ENCODE peak calls at places on chromosomes 1 and 21, in six cellular contexts. W is sigmoid colon, B is WTC11, G is cardiac fibroblast, O is upper lobe of right lung, P is WERI-Rb-1. V is an unnamed sample.

GRCh38 chr1:48627467-48627866 is 149.2 kb downstream of the BEND5 start:
- DNase-seq in W (no peak), B (no peak), G (no peak), O (no peak), P (no peak), V (no peak)

GRCh38 chr1:1157426-1157913 is 16.2 kb upstream of the TTLL10 start:
- DNase-seq in W (peak; percentile 96), B (peak; percentile 75), G (peak; percentile 94), O (peak; percentile 95), P (no peak), V (peak; percentile 61)

GRCh38 chr21:18164933-18165332 is 79.7 kb upstream of the CHODL start:
- DNase-seq in W (no peak), B (no peak), G (no peak), O (no peak), P (peak; percentile 9), V (no peak)

GRCh38 chr1:54716299-54717047 is 812 bp downstream of the TTC4 start:
- DNase-seq in W (no peak), B (no peak), G (peak; percentile 33), O (no peak), P (no peak), V (no peak)

GRCh38 chr1:39490596-39491145 is 765 bp upstream of the BMP8A start:
- DNase-seq in W (no peak), B (peak; percentile 45), G (no peak), O (peak; percentile 68), P (peak; percentile 26), V (peak; percentile 42)

GRCh38 chr1:90817399-90817798 is 100.3 kb upstream of the BARHL2 start:
- DNase-seq in W (no peak), B (no peak), G (no peak), O (no peak), P (no peak), V (no peak)

GRCh38 chr1:245715970-245716369 is 561.2 kb downstream of the KIF26B start:
- DNase-seq in W (no peak), B (no peak), G (peak; percentile 72), O (no peak), P (no peak), V (no peak)

GRCh38 chr1:147618077-147618569 is 52.2 kb downstream of the ACP6 start:
- DNase-seq in W (no peak), B (no peak), G (peak; percentile 8), O (no peak), P (no peak), V (no peak)

GRCh38 chr1:248730507-248731335 is 24.8 kb downstream of the LYPD8 start:
- DNase-seq in W (no peak), B (no peak), G (no peak), O (no peak), P (no peak), V (no peak)

GRCh38 chr1:168637350-168637991 is 61.1 kb downstream of the XCL1 start:
- DNase-seq in W (no peak), B (no peak), G (peak; percentile 55), O (no peak), P (no peak), V (no peak)

GRCh38 chr1:160205242-160205973 is at the start of gene PEA15:
- DNase-seq in W (peak; percentile 88), B (peak; percentile 81), G (peak; percentile 80), O (peak; percentile 90), P (peak; percentile 90), V (peak; percentile 83)

GRCh38 chr21:44483288-44484237 is 28.3 kb downstream of the LRRC3 start:
- DNase-seq in W (no peak), B (no peak), G (no peak), O (no peak), P (no peak), V (no peak)

GRCh38 chr21:35414511-35415139 is 365.5 kb upstream of the RUNX1 start:
- DNase-seq in W (no peak), B (no peak), G (no peak), O (no peak), P (no peak), V (no peak)

GRCh38 chr1:7256526-7256925 is 471.3 kb downstream of the CAMTA1 start:
- DNase-seq in W (no peak), B (no peak), G (no peak), O (no peak), P (no peak), V (no peak)

GRCh38 chr1:7727816-7728477 is 43.1 kb upstream of the VAMP3 start:
- DNase-seq in W (no peak), B (peak; percentile 15), G (no peak), O (no peak), P (no peak), V (no peak)

GRCh38 chr21:45081636-45082035 is 7.3 kb downstream of the ADARB1 start:
- DNase-seq in W (peak; percentile 59), B (no peak), G (no peak), O (no peak), P (no peak), V (no peak)

GRCh38 chr1:113391643-113392271 is 1.4 kb downstream of the MAGI3 start:
- DNase-seq in W (no peak), B (no peak), G (no peak), O (no peak), P (peak; percentile 9), V (no peak)

GRCh38 chr1:186239211-186239610 is 135.8 kb downstream of the TPR start:
- DNase-seq in W (no peak), B (no peak), G (no peak), O (no peak), P (no peak), V (no peak)

GRCh38 chr1:205672929-205673328 is 7.4 kb downstream of the SLC45A3 start:
- DNase-seq in W (no peak), B (no peak), G (no peak), O (no peak), P (no peak), V (no peak)

GRCh38 chr1:205670611-205671430 is 9.5 kb downstream of the SLC45A3 start:
- DNase-seq in W (no peak), B (no peak), G (no peak), O (no peak), P (peak; percentile 100), V (no peak)

GRCh38 chr1:205670143-205670431 is 10.2 kb downstream of the SLC45A3 start:
- DNase-seq in W (no peak), B (no peak), G (no peak), O (no peak), P (no peak), V (no peak)

GRCh38 chr1:205675247-205675646 is 5.1 kb downstream of the SLC45A3 start:
- DNase-seq in W (no peak), B (no peak), G (no peak), O (no peak), P (no peak), V (no peak)

DNA sequence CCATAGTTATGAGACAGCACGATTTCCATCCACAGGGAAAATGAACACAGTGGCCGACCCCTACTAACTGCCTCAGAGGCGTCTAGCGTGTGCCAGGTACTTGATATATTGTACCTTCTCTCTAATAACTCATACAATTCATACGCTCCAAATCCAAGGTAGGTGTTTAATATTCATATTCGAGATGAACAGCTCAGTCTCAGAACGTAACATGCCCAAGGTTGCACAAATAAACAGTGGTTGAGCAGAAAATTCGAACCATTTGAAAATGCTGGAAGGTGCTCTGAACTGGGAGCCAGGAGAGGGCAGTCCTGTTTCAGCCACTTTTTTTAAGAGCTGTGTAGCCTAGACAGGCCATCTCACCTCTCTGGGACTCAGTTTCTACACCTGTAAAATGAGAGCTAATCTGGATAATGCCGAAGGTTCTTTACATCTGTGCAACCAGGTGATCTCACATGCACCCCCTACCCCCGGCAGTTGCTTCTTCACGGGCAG is 7.9 kb downstream of the SLC45A3 start:
- DNase-seq in W (no peak), B (no peak), G (no peak), O (no peak), P (no peak), V (no peak)
- TF ChIP-seq CTCF in W (no peak), B (no peak), G (no peak), O (no peak), P (peak; percentile 73), V (no peak)

GRCh38 chr1:21653744-21654100 is 15.4 kb downstream of the RAP1GAP start:
- DNase-seq in W (no peak), B (no peak), G (no peak), O (no peak), P (no peak), V (no peak)

GRCh38 chr1:21657456-21658190 is 11.5 kb downstream of the RAP1GAP start:
- DNase-seq in W (no peak), B (no peak), G (no peak), O (no peak), P (no peak), V (no peak)

GRCh38 chr1:21655259-21655658 is 13.9 kb downstream of the RAP1GAP start:
- DNase-seq in W (no peak), B (no peak), G (no peak), O (no peak), P (no peak), V (no peak)

GRCh38 chr1:21654209-21654608 is 14.9 kb downstream of the RAP1GAP start:
- DNase-seq in W (no peak), B (no peak), G (no peak), O (no peak), P (no peak), V (no peak)

GRCh38 chr1:21655748-21656147 is 13.4 kb downstream of the RAP1GAP start:
- DNase-seq in W (no peak), B (peak; percentile 67), G (no peak), O (peak; percentile 63), P (peak; percentile 65), V (no peak)
- TF ChIP-seq CTCF in W (no peak), B (no peak), G (no peak), O (no peak), P (peak; percentile 65), V (no peak)

DNA sequence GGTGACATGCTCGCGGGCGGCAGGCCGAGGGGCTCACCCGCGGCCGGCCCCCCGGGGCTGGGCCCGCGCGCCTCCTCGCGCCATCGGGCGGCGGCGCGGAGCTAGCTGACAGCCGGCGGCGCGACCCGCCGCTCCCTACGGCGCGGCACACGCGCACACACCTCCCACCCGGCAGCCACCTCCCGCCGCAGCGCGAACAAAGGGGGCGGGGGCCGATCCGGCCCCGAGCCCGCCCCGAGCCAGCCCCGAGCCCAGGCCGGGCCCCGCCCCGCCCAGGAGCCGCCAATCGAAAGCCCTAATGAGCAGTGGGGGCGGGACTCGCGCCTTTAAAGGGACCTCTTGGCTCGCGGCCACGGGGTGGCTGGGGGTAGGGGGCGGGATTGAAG is at the start of gene KIF21B:
- DNase-seq in W (peak; percentile 81), B (peak; percentile 90), G (peak; percentile 52), O (peak; percentile 92), P (peak; percentile 100), V (peak; percentile 92)
- TF ChIP-seq CTCF in W (no peak), B (no peak), G (no peak), O (no peak), P (no peak), V (no peak)

DNA sequence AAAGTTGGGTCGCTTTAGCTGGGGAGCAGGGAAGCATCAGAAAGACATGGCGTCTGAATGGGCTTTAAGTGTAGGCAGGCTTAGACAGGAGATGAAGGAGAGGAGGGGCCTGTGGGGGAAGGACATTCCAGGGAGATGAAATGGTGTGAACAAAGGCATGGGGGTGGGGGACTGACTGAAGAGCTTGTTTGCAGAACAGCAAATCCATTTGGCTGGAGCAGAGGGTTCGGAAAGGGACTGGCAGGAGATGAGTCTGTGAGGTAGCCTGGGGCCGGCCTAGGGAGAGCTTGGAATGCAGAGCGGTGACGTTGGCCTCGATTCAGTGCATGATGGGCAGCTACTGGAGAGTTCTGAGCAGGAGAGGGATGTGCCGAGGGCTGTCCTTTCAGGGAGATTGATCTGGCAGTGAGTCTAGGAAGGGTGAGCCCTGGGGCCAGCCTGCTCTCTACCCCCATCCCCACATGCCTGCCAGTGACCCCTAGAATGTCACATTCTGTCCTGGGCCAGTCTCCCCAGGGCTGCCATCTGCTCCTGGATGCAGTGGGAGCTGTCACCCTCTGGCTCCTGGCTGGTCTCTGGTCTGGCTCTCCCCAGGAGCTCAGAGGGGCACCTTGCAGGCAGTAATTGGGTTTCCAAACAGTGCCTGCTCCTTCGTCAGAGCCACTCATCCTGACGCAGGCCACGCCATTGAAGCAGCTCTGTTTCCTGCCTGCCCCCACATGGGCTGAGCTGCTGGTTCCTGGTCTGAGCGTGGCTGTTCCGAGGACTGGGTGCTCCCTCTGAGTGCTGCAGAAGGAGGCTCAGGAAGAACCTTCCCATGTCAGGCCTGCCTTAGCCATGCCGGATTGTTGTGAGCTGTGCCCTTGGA is 22.3 kb upstream of the TMEM222 start:
- DNase-seq in W (peak; percentile 95), B (peak; percentile 41), G (peak; percentile 99), O (no peak), P (peak; percentile 69), V (peak; percentile 51)
- TF ChIP-seq CTCF in W (no peak), B (no peak), G (no peak), O (no peak), P (no peak), V (no peak)